ENCODE peak calls at places on chromosomes 12 and 14, in six cellular contexts. H, N, S, A, Z and Y are unnamed samples.

GRCh38 chr14:68682166-68683103 is 110.4 kb downstream of the ZFP36L1 start:
- DNase-seq in H (peak), N (peak), S (no peak), A (no peak), Z (no peak), Y (peak)

GRCh38 chr14:77097006-77097688 is 911 bp upstream of the CIPC start:
- DNase-seq in H (peak), N (peak), S (no peak), A (no peak), Z (no peak), Y (no peak)

GRCh38 chr12:4434721-4435425 is 10.7 kb downstream of the FGF6 start:
- DNase-seq in H (no peak), N (no peak), S (no peak), A (no peak), Z (no peak), Y (no peak)

GRCh38 chr12:26123482-26123980 is 1.3 kb downstream of the BHLHE41 start:
- DNase-seq in H (peak), N (no peak), S (no peak), A (no peak), Z (no peak), Y (no peak)

GRCh38 chr14:31926652-31927347 is 150.3 kb upstream of the ARHGAP5 start:
- DNase-seq in H (no peak), N (no peak), S (no peak), A (no peak), Z (no peak), Y (no peak)

GRCh38 chr12:85277900-85278597 is 2.0 kb upstream of the ALX1 start:
- DNase-seq in H (no peak), N (no peak), S (no peak), A (no peak), Z (no peak), Y (peak)

GRCh38 chr12:95220190-95220589 is 2.6 kb downstream of the VEZT start:
- DNase-seq in H (no peak), N (no peak), S (no peak), A (no peak), Z (no peak), Y (no peak)

GRCh38 chr12:23855813-23856212 is 93.7 kb downstream of the SOX5 start:
- DNase-seq in H (no peak), N (no peak), S (no peak), A (no peak), Z (no peak), Y (no peak)

GRCh38 chr14:58547649-58548048 is 90.1 kb upstream of the DACT1 start:
- DNase-seq in H (no peak), N (no peak), S (no peak), A (no peak), Z (no peak), Y (no peak)